ENCODE peak calls at places on chromosomes 3 and 15, in five cellular contexts. U is gastrocnemius medialis, W is A549, Y is H1, N is mammary epithelial cell. P is an unnamed sample.

GRCh38 chr3:154131850-154132249 is 10.7 kb downstream of the ARHGEF26 start:
- DNase-seq in W (no peak), Y (no peak), N (no peak), U (no peak), P (no peak)

GRCh38 chr15:34582461-34583357 is 742 bp downstream of the GOLGA8B start:
- DNase-seq in U (no peak), W (peak), N (peak), Y (peak), P (peak)

GRCh38 chr3:180802837-180803236 is 109.6 kb upstream of the FXR1 start:
- DNase-seq in N (peak), U (no peak), Y (no peak), W (peak), P (no peak)

GRCh38 chr3:166527325-166527724 is 690.1 kb upstream of the BCHE start:
- DNase-seq in U (no peak), W (no peak), N (peak), Y (no peak), P (no peak)

GRCh38 chr3:47482411-47482810 is 6.7 kb upstream of the SCAP start:
- DNase-seq in Y (no peak), U (no peak), N (no peak), W (no peak), P (no peak)

GRCh38 chr3:171790898-171791694 is 19.2 kb downstream of the PLD1 start:
- DNase-seq in N (no peak), Y (no peak), W (no peak), U (no peak), P (no peak)

GRCh38 chr3:46405301-46406079 is 1.4 kb downstream of the CCR5AS start:
- DNase-seq in N (no peak), Y (no peak), U (no peak), W (no peak), P (no peak)

GRCh38 chr15:36364377-36364776 is 215.0 kb upstream of the CDIN1 start:
- DNase-seq in W (no peak), Y (no peak), U (no peak), N (no peak), P (no peak)

GRCh38 chr3:127457094-127457475 is 133.4 kb downstream of the TPRA1 start:
- DNase-seq in U (no peak), N (peak), W (no peak), Y (peak), P (peak)

GRCh38 chr3:12796171-12797123 is at the start of gene CAND2:
- DNase-seq in U (peak), N (no peak), Y (peak), W (peak), P (peak)

GRCh38 chr3:41836360-41837134 is 125.4 kb downstream of the ULK4 start:
- DNase-seq in W (no peak), N (no peak), Y (no peak), U (no peak), P (no peak)

GRCh38 chr15:25762015-25762662 is 101.0 kb downstream of the ATP10A start:
- DNase-seq in N (no peak), Y (no peak), U (no peak), W (no peak), P (peak)

GRCh38 chr3:54222318-54222717 is 100.0 kb downstream of the CACNA2D3 start:
- DNase-seq in N (no peak), Y (no peak), W (peak), U (no peak), P (no peak)

GRCh38 chr3:119305271-119305670 is 11.1 kb downstream of the ARHGAP31 start:
- DNase-seq in U (no peak), Y (no peak), N (no peak), W (no peak), P (no peak)

DNA sequence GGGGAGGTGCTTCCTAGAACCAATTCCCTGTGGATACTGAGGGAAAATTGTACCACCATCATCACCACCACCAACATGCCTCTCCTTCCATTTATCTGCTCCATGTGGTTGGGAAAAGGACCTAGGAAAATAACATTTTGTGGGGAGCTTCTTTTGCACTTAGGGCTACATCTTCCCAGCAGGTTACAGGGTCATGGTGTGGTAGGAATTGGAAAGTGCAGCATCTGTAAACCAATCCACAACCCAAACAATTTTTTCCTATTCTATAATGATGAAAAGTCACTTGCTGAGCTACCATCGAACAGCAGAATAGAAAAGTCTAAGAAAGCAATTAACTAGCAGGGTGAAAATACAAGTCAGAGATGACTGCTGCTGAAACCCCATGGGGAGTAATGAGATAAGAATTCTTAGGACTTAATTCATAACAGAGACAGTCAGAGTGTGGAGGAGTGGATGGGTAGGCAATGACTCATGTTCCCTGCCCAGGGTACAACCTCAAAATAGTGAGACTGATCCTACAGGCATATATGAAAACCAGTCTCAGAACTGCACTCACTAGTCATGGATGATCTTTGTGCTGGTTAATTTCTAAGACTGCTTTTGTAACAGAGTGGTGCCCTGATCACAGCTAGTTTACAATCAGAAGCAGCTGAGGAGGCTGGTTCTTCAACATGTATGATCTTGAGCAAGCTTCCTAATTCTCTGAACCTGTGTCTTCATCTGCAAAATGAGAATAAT is 38.1 kb upstream of the LEKR1 start:
- DNase-seq in W (peak), N (peak), Y (no peak), U (no peak), P (peak)
- TF ChIP-seq CTCF in W (no peak), N (no peak), Y (no peak), U (no peak), P (no peak)

GRCh38 chr15:29115093-29115991 is 154.3 kb downstream of the NSMCE3 start:
- DNase-seq in U (no peak), Y (peak), W (no peak), N (no peak), P (peak)
- TF ChIP-seq CTCF in U (no peak), Y (no peak), W (peak), N (no peak), P (peak)

GRCh38 chr3:173789530-173789929 is 392.0 kb downstream of the NLGN1 start:
- DNase-seq in Y (no peak), U (no peak), N (peak), W (no peak), P (no peak)

GRCh38 chr3:173785004-173785403 is 387.5 kb downstream of the NLGN1 start:
- DNase-seq in N (no peak), Y (no peak), W (no peak), U (no peak), P (no peak)
- TF ChIP-seq CTCF in N (no peak), Y (peak), W (no peak), U (no peak), P (no peak)

GRCh38 chr3:169687603-169688002 is 24.1 kb upstream of the MECOM start:
- DNase-seq in N (no peak), W (no peak), Y (no peak), U (no peak), P (no peak)

GRCh38 chr3:169686874-169687273 is 23.4 kb upstream of the MECOM start:
- DNase-seq in Y (no peak), U (no peak), W (no peak), N (no peak), P (no peak)

DNA sequence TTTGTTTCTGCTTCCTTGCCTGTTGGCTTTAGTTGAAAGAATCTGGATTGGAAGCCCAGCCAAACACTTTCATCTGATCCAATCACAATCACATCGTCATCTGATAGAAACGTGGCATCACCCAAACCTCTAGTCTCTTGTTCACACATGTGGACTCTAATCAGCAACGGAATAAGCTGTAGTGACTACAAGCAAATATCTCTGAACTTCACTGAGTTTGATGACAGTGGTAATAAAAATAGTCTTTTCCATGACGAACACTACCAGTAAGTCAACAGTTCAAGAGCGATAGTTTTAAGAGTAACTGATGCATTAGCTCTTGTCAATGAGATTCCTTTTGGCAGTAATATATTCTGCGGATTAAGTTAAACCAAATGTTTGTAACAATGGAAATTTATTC is 22.8 kb upstream of the MECOM start:
- DNase-seq in N (no peak), W (no peak), U (no peak), Y (no peak), P (no peak)
- TF ChIP-seq CTCF in N (no peak), W (no peak), U (no peak), Y (no peak), P (no peak)

GRCh38 chr3:163952499-163952898 is 1125.8 kb downstream of the SI start:
- DNase-seq in W (no peak), U (no peak), Y (no peak), N (no peak), P (no peak)

GRCh38 chr3:163946785-163947184 is 1131.5 kb downstream of the SI start:
- DNase-seq in W (no peak), Y (no peak), N (no peak), U (no peak), P (no peak)

GRCh38 chr3:163953526-163953925 is 1124.8 kb downstream of the SI start:
- DNase-seq in N (no peak), Y (no peak), U (no peak), W (no peak), P (no peak)

DNA sequence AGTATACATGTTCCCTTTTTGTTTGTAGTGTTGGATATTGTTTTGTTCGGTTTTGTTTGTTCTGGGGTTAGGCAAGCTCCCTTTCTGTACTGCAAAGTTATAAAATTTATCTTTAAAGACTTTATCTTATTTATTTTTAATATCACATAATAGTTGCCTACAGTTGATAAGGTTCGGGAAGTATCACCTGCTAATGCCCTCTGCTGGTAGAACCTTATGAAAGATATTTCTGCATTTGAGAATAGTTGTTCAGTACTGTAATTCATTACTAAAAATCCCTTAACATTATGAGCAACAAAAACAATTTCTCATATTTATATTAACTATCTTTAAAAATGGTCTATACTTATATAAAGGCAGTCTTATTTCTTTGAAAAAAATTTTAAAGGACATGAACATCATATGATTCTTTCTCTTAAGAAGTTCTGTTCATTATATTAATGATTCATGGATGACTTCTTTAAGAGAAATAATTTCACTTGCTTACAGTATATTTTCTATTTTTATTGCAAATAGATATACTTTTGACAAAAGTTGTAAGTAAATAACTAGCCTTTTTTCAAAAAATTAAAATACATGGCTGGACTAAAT is 1126.8 kb downstream of the SI start:
- DNase-seq in U (no peak), W (no peak), N (no peak), Y (no peak), P (no peak)
- TF ChIP-seq CTCF in U (no peak), W (no peak), N (no peak), Y (no peak), P (no peak)

P was measured in activated CD8-positive, alpha-beta T cell treated with anti-CD3 and anti-CD28 coated beads for 36 hours.